ENCODE peak calls at places on chromosome 11, in six cellular contexts. M, K, R, A, S and X are unnamed samples.

GRCh38 chr11:44577231-44577834 is 11.9 kb downstream of the CD82 start:
- DNase-seq in R (no peak), S (no peak), M (no peak), A (no peak), K (no peak), X (no peak)

GRCh38 chr11:125084761-125085231 is 21.7 kb downstream of the SLC37A2 start:
- DNase-seq in K (no peak), M (no peak), R (no peak), S (no peak), A (no peak), X (no peak)

GRCh38 chr11:32426819-32427615 is 8.3 kb downstream of the WT1 start:
- DNase-seq in S (peak; percentile 33), R (no peak), A (no peak), M (no peak), K (no peak), X (no peak)

GRCh38 chr11:115645631-115646271 is 141.5 kb upstream of the CADM1 start:
- DNase-seq in M (no peak), K (peak; percentile 76), A (no peak), S (peak; percentile 30), R (no peak), X (no peak)

GRCh38 chr11:94525933-94526332 is 13.7 kb downstream of the C11orf97 start:
- DNase-seq in S (no peak), M (no peak), A (no peak), R (no peak), K (peak; percentile 5), X (no peak)

GRCh38 chr11:73759520-73760065 is 1.3 kb downstream of the RAB6A start:
- DNase-seq in A (no peak), K (no peak), M (no peak), S (no peak), R (no peak), X (no peak)

GRCh38 chr11:90639687-90640086 is 416.8 kb upstream of the CHORDC1 start:
- DNase-seq in R (no peak), S (no peak), A (no peak), M (no peak), K (no peak), X (no peak)

GRCh38 chr11:132351050-132351449 is 980.6 kb downstream of the NTM start:
- DNase-seq in R (no peak), A (no peak), S (no peak), K (no peak), M (no peak), X (no peak)

GRCh38 chr11:2891901-2892214 is 6.3 kb upstream of the CDKN1C start:
- DNase-seq in S (no peak), M (no peak), R (no peak), K (no peak), A (no peak), X (no peak)

GRCh38 chr11:44167047-44167446 is 71.6 kb downstream of the EXT2 start:
- DNase-seq in R (no peak), K (no peak), S (no peak), M (no peak), A (no peak), X (no peak)

GRCh38 chr11:19632435-19632834 is 80.2 kb upstream of the NAV2 start:
- DNase-seq in S (no peak), K (no peak), R (no peak), M (no peak), A (no peak), X (no peak)

GRCh38 chr11:116176484-116177005 is 596.2 kb downstream of the BUD13 start:
- DNase-seq in R (no peak), S (no peak), K (no peak), M (no peak), A (no peak), X (peak; percentile 39)

GRCh38 chr11:134363592-134363991 is 31.8 kb downstream of the GLB1L2 start:
- DNase-seq in A (no peak), R (no peak), K (no peak), M (no peak), S (no peak), X (no peak)

GRCh38 chr11:68843052-68843561 is 1.4 kb upstream of the CPT1A start:
- DNase-seq in R (peak; percentile 70), K (no peak), M (no peak), S (no peak), A (no peak), X (no peak)

GRCh38 chr11:112844530-112844929 is 116.7 kb upstream of the NCAM1 start:
- DNase-seq in S (no peak), R (no peak), M (no peak), A (no peak), K (peak; percentile 48), X (no peak)

GRCh38 chr11:85540635-85541034 is 86.5 kb downstream of the DLG2 start:
- DNase-seq in K (no peak), S (no peak), A (no peak), M (no peak), R (no peak), X (no peak)

GRCh38 chr11:790721-791564 is 1.1 kb upstream of the CEND1 start:
- DNase-seq in K (no peak), A (peak; percentile 42), R (no peak), M (no peak), S (no peak), X (no peak)

GRCh38 chr11:66124564-66124963 is 54.5 kb downstream of the PACS1 start:
- DNase-seq in M (no peak), K (no peak), A (no peak), S (no peak), R (no peak), X (no peak)

GRCh38 chr11:20668844-20669832 is at the start of gene NELL1:
- DNase-seq in A (no peak), R (no peak), M (no peak), S (no peak), K (no peak), X (no peak)

GRCh38 chr11:69131644-69132300 is 24.0 kb upstream of the SMIM38 start:
- DNase-seq in R (no peak), S (peak; percentile 74), M (peak; percentile 86), K (peak; percentile 76), A (peak; percentile 45), X (no peak)

GRCh38 chr11:67610302-67610868 is 3.6 kb downstream of the NDUFV1 start:
- DNase-seq in K (no peak), S (no peak), M (no peak), R (no peak), A (no peak), X (no peak)

GRCh38 chr11:72798361-72798760 is 4.5 kb upstream of the STARD10 start:
- DNase-seq in S (no peak), K (no peak), R (no peak), A (no peak), M (no peak), X (no peak)

GRCh38 chr11:65121447-65121864 is 478 bp downstream of the FAU start:
- DNase-seq in K (no peak), S (no peak), M (no peak), R (peak; percentile 44), A (no peak), X (no peak)

GRCh38 chr11:127056338-127056971 is 55.9 kb upstream of the KIRREL3 start:
- DNase-seq in K (no peak), M (no peak), S (no peak), A (no peak), R (no peak), X (no peak)

GRCh38 chr11:74018331-74019005 is 9.6 kb upstream of the UCP3 start:
- DNase-seq in M (no peak), K (no peak), R (no peak), A (no peak), S (no peak), X (no peak)

GRCh38 chr11:57321388-57321995 is 3.3 kb downstream of the TNKS1BP1 start:
- DNase-seq in A (no peak), M (no peak), K (no peak), R (no peak), S (no peak), X (no peak)

GRCh38 chr11:7651140-7651551 is 22.2 kb downstream of the CYB5R2 start:
- DNase-seq in R (no peak), S (no peak), M (no peak), K (no peak), A (no peak), X (no peak)